ENCODE peak calls at places on chromosome 17, in four cellular contexts. One of them, this sample, is unnamed.

GRCh38 chr17:15920758-15921239 is 24.1 kb upstream of the ADORA2B start:
- DNase-seq in GM23338: peak; percentile 17
- DNase-seq in prostate gland: peak; percentile 51
- DNase-seq in pancreas: no peak
- DNase-seq in this sample: no peak

GRCh38 chr17:67093348-67093747 is 49.0 kb downstream of the CACNG1 start:
- DNase-seq in pancreas: no peak
- DNase-seq in GM23338: no peak
- DNase-seq in prostate gland: no peak
- DNase-seq in this sample: no peak

GRCh38 chr17:63163158-63163520 is 197.1 kb downstream of the TANC2 start:
- DNase-seq in GM23338: no peak
- DNase-seq in prostate gland: no peak
- DNase-seq in pancreas: no peak
- DNase-seq in this sample: no peak

GRCh38 chr17:48630925-48631692 is 5.0 kb upstream of the HOXB9 start:
- DNase-seq in prostate gland: no peak
- DNase-seq in pancreas: no peak
- DNase-seq in GM23338: peak; percentile 7
- DNase-seq in this sample: peak; percentile 33

GRCh38 chr17:59329558-59330313 is 1.7 kb upstream of the YPEL2 start:
- DNase-seq in GM23338: peak; percentile 87
- DNase-seq in prostate gland: peak; percentile 40
- DNase-seq in pancreas: peak; percentile 61
- DNase-seq in this sample: peak; percentile 79

GRCh38 chr17:17206913-17207368 is 808 bp upstream of the PLD6 start:
- DNase-seq in GM23338: no peak
- DNase-seq in prostate gland: no peak
- DNase-seq in pancreas: no peak
- DNase-seq in this sample: no peak

GRCh38 chr17:31469959-31470358 is 78.5 kb downstream of the RAB11FIP4 start:
- DNase-seq in pancreas: no peak
- DNase-seq in prostate gland: no peak
- DNase-seq in GM23338: peak; percentile 59
- DNase-seq in this sample: no peak

GRCh38 chr17:79984877-79985276 is 50.8 kb downstream of the TBC1D16 start:
- DNase-seq in prostate gland: no peak
- DNase-seq in GM23338: peak; percentile 39
- DNase-seq in pancreas: no peak
- DNase-seq in this sample: peak; percentile 15

GRCh38 chr17:59521465-59522126 is 43.8 kb upstream of the DHX40 start:
- DNase-seq in GM23338: peak; percentile 79
- DNase-seq in prostate gland: peak; percentile 8
- DNase-seq in pancreas: peak; percentile 64
- DNase-seq in this sample: peak; percentile 81

GRCh38 chr17:57713140-57713539 is 32.0 kb downstream of the CCDC182 start:
- DNase-seq in GM23338: no peak
- DNase-seq in pancreas: no peak
- DNase-seq in prostate gland: no peak
- DNase-seq in this sample: no peak

GRCh38 chr17:63841350-63842172 is 924 bp downstream of the SMARCD2 start:
- DNase-seq in prostate gland: peak; percentile 45
- DNase-seq in pancreas: peak; percentile 66
- DNase-seq in GM23338: peak; percentile 39
- DNase-seq in this sample: peak; percentile 82

GRCh38 chr17:2749058-2749783 is at the start of gene CCDC92B:
- DNase-seq in prostate gland: no peak
- DNase-seq in pancreas: peak; percentile 10
- DNase-seq in GM23338: peak; percentile 49
- DNase-seq in this sample: no peak

GRCh38 chr17:30921544-30922196 is at the start of gene ADAP2:
- DNase-seq in pancreas: peak; percentile 59
- DNase-seq in GM23338: peak; percentile 75
- DNase-seq in prostate gland: peak; percentile 43
- DNase-seq in this sample: peak; percentile 85

GRCh38 chr17:2180768-2181167 is 122.8 kb downstream of the SMG6 start:
- DNase-seq in prostate gland: no peak
- DNase-seq in GM23338: no peak
- DNase-seq in pancreas: no peak
- DNase-seq in this sample: no peak

GRCh38 chr17:2151634-2152033 is 96.7 kb downstream of the HIC1 start:
- DNase-seq in pancreas: no peak
- DNase-seq in prostate gland: no peak
- DNase-seq in GM23338: no peak
- DNase-seq in this sample: no peak

GRCh38 chr17:73292031-73292531 is 19.7 kb downstream of the CDC42EP4 start:
- DNase-seq in pancreas: peak; percentile 39
- DNase-seq in GM23338: no peak
- DNase-seq in prostate gland: no peak
- DNase-seq in this sample: peak; percentile 90

GRCh38 chr17:81113158-81113724 is 52.1 kb upstream of the PVALEF start:
- DNase-seq in prostate gland: no peak
- DNase-seq in pancreas: no peak
- DNase-seq in GM23338: no peak
- DNase-seq in this sample: no peak

GRCh38 chr17:82333279-82334171 is at the start of gene SECTM1:
- DNase-seq in GM23338: peak; percentile 71
- DNase-seq in prostate gland: no peak
- DNase-seq in pancreas: no peak
- DNase-seq in this sample: peak; percentile 79

GRCh38 chr17:50209472-50210248 is 8.2 kb upstream of the COL1A1 start:
- DNase-seq in prostate gland: no peak
- DNase-seq in GM23338: peak; percentile 80
- DNase-seq in pancreas: peak; percentile 33
- DNase-seq in this sample: peak; percentile 96

GRCh38 chr17:13671771-13672170 is 70.0 kb upstream of the HS3ST3A1 start:
- DNase-seq in prostate gland: no peak
- DNase-seq in pancreas: no peak
- DNase-seq in GM23338: peak; percentile 17
- DNase-seq in this sample: no peak

GRCh38 chr17:63039899-63040602 is 74.0 kb downstream of the TANC2 start:
- DNase-seq in prostate gland: no peak
- DNase-seq in pancreas: no peak
- DNase-seq in GM23338: no peak
- DNase-seq in this sample: no peak

GRCh38 chr17:51636291-51636690 is 375.9 kb downstream of the UTP18 start:
- DNase-seq in pancreas: no peak
- DNase-seq in GM23338: peak; percentile 64
- DNase-seq in prostate gland: no peak
- DNase-seq in this sample: no peak

GRCh38 chr17:74646231-74646630 is 22.7 kb upstream of the CD300E start:
- DNase-seq in pancreas: no peak
- DNase-seq in prostate gland: no peak
- DNase-seq in GM23338: peak; percentile 68
- DNase-seq in this sample: no peak

GRCh38 chr17:15257316-15257925 is 7.7 kb downstream of the PMP22 start:
- DNase-seq in prostate gland: peak; percentile 72
- DNase-seq in pancreas: peak; percentile 81
- DNase-seq in GM23338: peak; percentile 87
- DNase-seq in this sample: peak; percentile 91

DNA sequence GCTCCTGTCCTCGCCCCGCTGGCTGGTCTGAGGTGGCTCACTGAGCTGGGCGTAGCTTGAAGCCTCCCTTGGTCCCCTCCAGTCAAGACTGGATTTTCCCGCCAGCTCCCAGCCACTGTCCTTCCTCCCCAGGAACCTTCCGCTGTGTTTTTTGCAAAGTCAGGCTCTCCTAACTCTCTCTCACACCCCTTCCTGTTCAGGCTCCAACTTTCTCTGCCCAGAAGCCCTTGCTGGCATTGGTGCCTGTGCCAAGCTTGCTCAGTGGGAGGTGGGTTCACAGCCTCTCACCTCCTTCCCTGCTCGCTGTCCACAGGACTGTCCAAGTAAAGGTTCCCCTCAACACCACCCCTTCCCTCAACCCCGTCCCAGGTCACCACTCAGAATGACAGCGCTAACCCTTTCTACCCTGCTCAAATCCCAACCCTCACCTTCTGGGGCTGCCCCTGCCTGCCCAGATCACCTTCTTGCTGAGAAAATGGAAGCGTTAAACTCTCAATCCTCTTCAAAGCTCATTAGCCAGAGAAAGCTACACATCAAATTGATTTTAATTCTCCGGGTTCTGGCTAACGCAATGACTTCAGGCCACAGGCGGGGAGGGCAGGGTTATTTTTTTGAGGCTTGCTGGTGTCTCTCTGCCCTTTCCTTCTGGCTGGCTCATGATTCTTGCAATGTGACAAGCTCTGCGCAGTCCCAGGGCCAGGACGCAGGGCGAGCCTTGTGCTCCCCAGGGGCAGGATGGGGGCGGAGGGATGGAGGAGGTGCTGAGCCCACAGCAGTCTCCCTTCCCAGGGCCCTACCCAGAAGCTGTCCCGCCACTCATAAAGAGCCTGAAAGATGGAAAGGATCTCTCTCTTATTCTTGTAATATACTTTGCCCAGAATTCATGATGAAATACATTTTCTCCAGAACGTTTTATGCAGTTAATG is 357.2 kb upstream of the TNRC6C start:
- DNase-seq in pancreas: no peak
- DNase-seq in prostate gland: no peak
- DNase-seq in GM23338: no peak
- DNase-seq in this sample: peak; percentile 94
- H3K27ac ChIP-seq in pancreas: no peak overlapping the region
- H3K27ac ChIP-seq in prostate gland: peak overlapping the region; percentile 80
- H3K27ac ChIP-seq in GM23338: no peak overlapping the region
- H3K27ac ChIP-seq in this sample: peak overlapping the region; percentile 88

GRCh38 chr17:40063034-40063765 is 435 bp downstream of the THRA start:
- DNase-seq in GM23338: peak; percentile 83
- DNase-seq in pancreas: peak; percentile 63
- DNase-seq in prostate gland: no peak
- DNase-seq in this sample: peak; percentile 77

GRCh38 chr17:40065771-40066510 is 3.2 kb downstream of the THRA start:
- DNase-seq in GM23338: no peak
- DNase-seq in prostate gland: no peak
- DNase-seq in pancreas: peak; percentile 15
- DNase-seq in this sample: peak; percentile 76

GRCh38 chr17:40065041-40065770 is 2.4 kb downstream of the THRA start:
- DNase-seq in prostate gland: no peak
- DNase-seq in pancreas: peak; percentile 23
- DNase-seq in GM23338: no peak
- DNase-seq in this sample: peak; percentile 63

GRCh38 chr17:40062347-40063033 is at the start of gene THRA:
- DNase-seq in pancreas: no peak
- DNase-seq in GM23338: peak; percentile 78
- DNase-seq in prostate gland: peak; percentile 75
- DNase-seq in this sample: peak; percentile 82

DNA sequence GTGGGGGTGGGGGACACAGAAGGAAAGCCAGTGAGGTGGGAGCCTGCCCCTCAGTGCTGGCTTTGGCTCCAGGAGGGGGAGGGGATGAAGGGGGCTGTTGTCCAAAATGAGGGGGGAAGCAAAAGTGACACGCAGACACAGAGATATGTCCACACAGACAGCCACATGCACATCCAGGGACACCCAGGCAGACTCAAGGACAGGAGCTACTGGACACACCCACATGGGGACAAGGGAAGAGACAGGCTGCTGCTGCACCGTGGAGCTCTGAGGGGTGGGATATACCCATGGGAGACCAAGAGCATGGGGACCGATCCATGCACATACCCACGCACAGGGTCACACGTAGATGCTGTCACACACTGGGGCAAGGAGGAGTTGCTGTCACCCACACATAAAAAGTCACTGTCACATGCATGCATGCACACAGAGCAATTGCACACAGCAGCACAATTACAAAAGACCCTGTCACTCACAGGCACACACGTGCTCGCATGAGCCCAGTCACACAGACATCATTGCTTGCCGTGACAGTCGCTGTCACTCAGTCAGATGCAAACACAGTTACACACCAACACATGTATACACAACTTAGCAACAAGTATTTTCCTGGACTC is 1.3 kb downstream of the THRA start:
- DNase-seq in prostate gland: no peak
- DNase-seq in pancreas: peak; percentile 25
- DNase-seq in GM23338: no peak
- DNase-seq in this sample: no peak
- H3K27ac ChIP-seq in prostate gland: peak overlapping the region; percentile 93
- H3K27ac ChIP-seq in pancreas: no peak overlapping the region
- H3K27ac ChIP-seq in GM23338: no peak overlapping the region
- H3K27ac ChIP-seq in this sample: no peak overlapping the region

GRCh38 chr17:28569446-28569845 is 1.9 kb downstream of the PIGS start:
- DNase-seq in pancreas: no peak
- DNase-seq in prostate gland: no peak
- DNase-seq in GM23338: no peak
- DNase-seq in this sample: no peak
- H3K27ac ChIP-seq in pancreas: no peak overlapping the region
- H3K27ac ChIP-seq in prostate gland: no peak overlapping the region
- H3K27ac ChIP-seq in GM23338: no peak overlapping the region
- H3K27ac ChIP-seq in this sample: no peak overlapping the region

GRCh38 chr17:7017827-7018200 is 5.0 kb upstream of the BCL6B start:
- DNase-seq in prostate gland: no peak
- DNase-seq in pancreas: no peak
- DNase-seq in GM23338: no peak
- DNase-seq in this sample: no peak

GRCh38 chr17:7018331-7018964 is 4.4 kb upstream of the BCL6B start:
- DNase-seq in prostate gland: no peak
- DNase-seq in GM23338: no peak
- DNase-seq in pancreas: no peak
- DNase-seq in this sample: peak; percentile 84

GRCh38 chr17:7016406-7016805 is 4.0 kb downstream of the RNASEK start:
- DNase-seq in prostate gland: no peak
- DNase-seq in GM23338: no peak
- DNase-seq in pancreas: no peak
- DNase-seq in this sample: no peak

GRCh38 chr17:7015587-7016020 is 3.2 kb downstream of the RNASEK start:
- DNase-seq in GM23338: no peak
- DNase-seq in prostate gland: no peak
- DNase-seq in pancreas: no peak
- DNase-seq in this sample: peak; percentile 77

GRCh38 chr17:7016886-7017826 is 4.7 kb downstream of the RNASEK start:
- DNase-seq in prostate gland: no peak
- DNase-seq in pancreas: no peak
- DNase-seq in GM23338: no peak
- DNase-seq in this sample: no peak
- H3K27ac ChIP-seq in prostate gland: peak overlapping the region; percentile 79
- H3K27ac ChIP-seq in pancreas: no peak overlapping the region
- H3K27ac ChIP-seq in GM23338: no peak overlapping the region
- H3K27ac ChIP-seq in this sample: no peak overlapping the region

DNA sequence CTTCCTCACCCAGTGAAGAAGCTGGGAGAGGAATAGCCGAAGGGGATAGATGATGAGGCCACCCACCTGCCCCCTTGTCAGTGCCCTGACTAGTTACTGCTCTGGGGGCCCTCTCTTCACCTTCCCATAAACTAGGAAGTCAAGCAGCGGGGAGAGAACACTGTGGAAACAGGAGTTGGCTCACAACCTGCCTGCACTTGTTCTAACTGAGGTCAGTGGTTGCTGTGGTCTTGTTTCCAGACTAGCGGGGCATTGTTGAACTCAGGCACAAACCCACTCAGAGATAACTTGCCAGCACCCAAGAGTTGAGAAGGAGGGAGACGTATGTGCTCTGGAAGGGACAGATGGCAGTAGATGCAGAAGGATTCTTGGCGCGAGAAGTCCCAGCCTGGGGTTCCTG is 48.6 kb upstream of the DDX52 start:
- DNase-seq in GM23338: no peak
- DNase-seq in prostate gland: no peak
- DNase-seq in pancreas: no peak
- DNase-seq in this sample: no peak
- H3K27ac ChIP-seq in GM23338: no peak overlapping the region
- H3K27ac ChIP-seq in prostate gland: no peak overlapping the region
- H3K27ac ChIP-seq in pancreas: no peak overlapping the region
- H3K27ac ChIP-seq in this sample: no peak overlapping the region